ENCODE peak calls at places on chromosome 14, in seven cellular contexts. F is HT1080; J is H7; K is activated naive CD4-positive, alpha-beta T cell treated with anti-CD3 and anti-CD28 coated beads for 36 hours; L is HEK293T; X is LHCN-M2; I is ureter. Q is an unnamed sample.
A peak's percentile ranks its signal among the peaks of the same experiment; 100 is the strongest.

GRCh38 chr14:88592016-88592415 is 29.2 kb downstream of the ZC3H14 start:
- DNase-seq in I (no peak), F (no peak), K (no peak), J (no peak), X (no peak), L (no peak), Q (no peak)

GRCh38 chr14:35758523-35759129 is 50.5 kb downstream of the RALGAPA1 start:
- DNase-seq in I (no peak), F (no peak), J (no peak), K (no peak), X (no peak), L (no peak), Q (no peak)

GRCh38 chr14:23306412-23307145 is at the start of gene BCL2L2:
- DNase-seq in L (peak; percentile 74), X (peak; percentile 85), I (peak; percentile 94), J (peak; percentile 94), F (peak; percentile 89), K (peak; percentile 30), Q (peak; percentile 91)

GRCh38 chr14:83255015-83255726 is 1721.5 kb upstream of the SEL1L start:
- DNase-seq in J (no peak), X (peak; percentile 18), L (no peak), F (peak; percentile 43), I (no peak), K (no peak), Q (peak; percentile 68)

GRCh38 chr14:37583358-37584210 is 11.5 kb downstream of the FOXA1 start:
- DNase-seq in F (no peak), J (peak; percentile 80), L (peak; percentile 41), X (no peak), K (no peak), I (no peak), Q (no peak)

GRCh38 chr14:99215277-99215676 is 56.7 kb downstream of the BCL11B start:
- DNase-seq in L (no peak), X (no peak), I (no peak), J (no peak), F (no peak), K (no peak), Q (peak; percentile 26)

GRCh38 chr14:64701660-64702059 is 2.6 kb upstream of the PLEKHG3 start:
- DNase-seq in I (no peak), X (no peak), J (peak; percentile 55), L (no peak), F (no peak), K (peak; percentile 1), Q (peak; percentile 66)

GRCh38 chr14:27184371-27184901 is 586.6 kb upstream of the NOVA1 start:
- DNase-seq in X (no peak), K (no peak), F (peak; percentile 1), J (no peak), I (no peak), L (no peak), Q (peak; percentile 36)

GRCh38 chr14:36505892-36506731 is 13.9 kb downstream of the NKX2-1 start:
- DNase-seq in F (no peak), X (no peak), K (no peak), I (no peak), J (peak; percentile 80), L (no peak), Q (no peak)

GRCh38 chr14:106395460-106396050 is 869.2 kb downstream of the TMEM121 start:
- DNase-seq in I (no peak), X (no peak), L (no peak), J (no peak), K (peak; percentile 74), F (no peak), Q (no peak)

Q was measured in kidney tubule cell.